ENCODE peak calls at places on chromosomes 12 and 14, in four cellular contexts. E is Calu3, G is right lobe of liver, I is PC-9. H is an unnamed sample.

GRCh38 chr14:23245282-23245681 is 7.5 kb downstream of the RNF212B start:
- DNase-seq in I (no peak), G (no peak), E (no peak), H (no peak)

GRCh38 chr12:46693518-46693917 is 132.3 kb downstream of the SLC38A4 start:
- DNase-seq in E (no peak), G (no peak), I (no peak), H (no peak)

GRCh38 chr12:50647479-50647878 is 116.4 kb upstream of the ATF1 start:
- DNase-seq in E (no peak), I (peak), G (no peak), H (no peak)

GRCh38 chr12:43289412-43289811 is 262.6 kb downstream of the ADAMTS20 start:
- DNase-seq in E (no peak), I (no peak), G (no peak), H (no peak)

GRCh38 chr12:116376354-116377193 is 99.1 kb upstream of the MED13L start:
- DNase-seq in I (no peak), G (peak), E (no peak), H (no peak)

GRCh38 chr12:24767016-24767415 is 181.9 kb downstream of the BCAT1 start:
- DNase-seq in E (no peak), G (no peak), I (no peak), H (no peak)

GRCh38 chr14:24145700-24146621 is at the start of gene PSME2:
- DNase-seq in E (no peak), I (no peak), G (no peak), H (no peak)

GRCh38 chr14:69708049-69708448 is 58.9 kb upstream of the SRSF5 start:
- DNase-seq in G (no peak), E (no peak), I (no peak), H (no peak)

GRCh38 chr14:76282581-76282980 is 93.4 kb upstream of the ESRRB start:
- DNase-seq in E (no peak), I (no peak), G (no peak), H (no peak)

GRCh38 chr12:6074394-6074793 is 50.1 kb downstream of the VWF start:
- DNase-seq in I (no peak), G (no peak), E (no peak), H (peak)

GRCh38 chr12:1583421-1584078 is 10.8 kb downstream of the FBXL14 start:
- DNase-seq in G (peak), I (peak), E (peak), H (peak)

GRCh38 chr12:9922429-9922828 is 9.7 kb downstream of the CLEC2A start:
- DNase-seq in E (no peak), G (no peak), I (no peak), H (no peak)

GRCh38 chr14:103847954-103848719 is 762 bp upstream of the PPP1R13B start:
- DNase-seq in E (peak), G (peak), I (peak), H (no peak)

GRCh38 chr12:70255311-70255710 is 12.1 kb downstream of the CNOT2 start:
- DNase-seq in E (no peak), I (no peak), G (no peak), H (no peak)

GRCh38 chr12:26614217-26614616 is 218.8 kb downstream of the ITPR2 start:
- DNase-seq in E (peak), I (peak), G (no peak), H (no peak)

GRCh38 chr12:26205298-26205697 is 9.9 kb downstream of the SSPN start:
- DNase-seq in I (no peak), G (no peak), E (no peak), H (no peak)

DNA sequence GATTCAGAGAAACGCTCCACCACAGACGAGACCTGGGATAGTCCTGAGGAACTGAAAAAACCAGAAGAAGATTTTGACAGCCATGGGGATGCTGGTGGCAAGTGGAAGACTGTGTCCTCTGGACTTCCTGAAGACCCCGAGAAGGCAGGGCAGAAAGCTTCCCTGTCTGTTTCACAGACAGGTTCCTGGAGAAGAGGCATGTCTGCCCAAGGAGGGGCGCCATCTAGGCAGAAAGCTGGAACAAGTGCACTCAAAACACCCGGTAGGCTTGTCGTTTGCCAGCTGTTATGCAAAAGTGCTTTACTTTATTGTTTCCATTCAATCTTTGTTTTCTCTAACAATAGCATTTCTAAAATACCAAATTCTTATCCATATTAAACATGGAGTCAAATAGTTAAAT is 287.3 kb downstream of the NAV3 start:
- DNase-seq in G (no peak), I (no peak), E (peak), H (no peak)
- TF ChIP-seq CTCF in G (no peak), I (no peak), E (no peak), H (no peak)

DNA sequence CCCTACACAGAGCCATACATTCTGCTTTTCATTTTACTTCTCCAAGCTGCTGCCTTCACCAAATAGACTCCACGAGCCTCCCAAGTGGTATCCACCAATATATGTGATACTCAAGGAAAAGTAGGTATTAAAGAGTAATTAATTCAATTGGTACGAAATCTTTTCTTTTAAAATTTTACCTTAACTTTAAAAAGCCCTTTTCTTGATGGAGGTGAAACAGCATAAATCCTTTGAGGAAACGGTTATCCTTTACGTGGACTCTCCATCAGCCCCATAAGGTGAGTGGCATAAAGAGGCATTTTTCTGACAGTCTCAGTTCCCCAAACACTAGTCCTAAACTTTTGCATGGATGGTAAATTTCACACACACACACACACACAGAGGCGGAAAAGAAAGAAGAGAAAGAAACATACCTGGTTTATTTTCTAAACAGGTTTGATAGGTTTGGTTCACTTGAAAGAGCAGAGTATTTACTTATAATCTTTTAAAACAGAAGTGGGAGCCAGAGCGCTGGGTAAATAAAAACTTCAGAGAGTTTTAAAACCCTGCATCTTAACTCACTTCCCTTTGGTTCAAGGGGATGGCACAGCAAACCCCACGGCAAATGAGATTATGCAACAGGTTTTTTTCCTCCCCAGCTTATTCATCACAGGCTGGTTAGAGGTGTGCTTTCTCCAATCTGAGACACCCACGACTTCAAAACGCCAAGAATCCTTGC is 1.9 kb downstream of the DUSP16 start:
- DNase-seq in I (peak), E (peak), G (peak), H (no peak)
- TF ChIP-seq CTCF in I (peak), E (no peak), G (no peak), H (no peak)

GRCh38 chr12:85920324-85920947 is 46.3 kb downstream of the NTS start:
- DNase-seq in E (no peak), I (no peak), G (no peak), H (no peak)

GRCh38 chr12:85923767-85924331 is 49.8 kb downstream of the NTS start:
- DNase-seq in I (no peak), G (no peak), E (no peak), H (no peak)
- TF ChIP-seq CTCF in I (peak), G (peak), E (peak), H (peak)

GRCh38 chr14:34875031-34875922 is at the start of gene BAZ1A:
- DNase-seq in E (peak), I (peak), G (peak), H (peak)
- TF ChIP-seq CTCF in E (no peak), I (no peak), G (peak), H (no peak)

H was measured in natural killer cell.